ENCODE peak calls at places on chromosomes 7 and 10, in ten cellular contexts. Y, U, J, N, T, K, E, X, A and Z are unnamed samples.

GRCh38 chr10:80081026-80081425 is 2.6 kb downstream of the TMEM254 start:
- DNase-seq in Y (no peak), U (no peak), J (peak), N (no peak), T (no peak), K (no peak), E (no peak), X (no peak), A (no peak), Z (no peak)

GRCh38 chr7:71776726-71777125 is 635.4 kb downstream of the CALN1 start:
- DNase-seq in Y (peak), U (no peak), J (no peak), N (no peak), T (no peak), K (no peak), E (no peak), X (no peak), A (no peak), Z (no peak)

GRCh38 chr7:139086454-139086853 is 23.1 kb downstream of the ZC3HAV1 start:
- DNase-seq in Y (no peak), U (no peak), J (no peak), N (no peak), T (no peak), K (no peak), E (no peak), X (no peak), A (no peak), Z (no peak)

GRCh38 chr10:61943699-61944444 is 42.4 kb downstream of the ARID5B start:
- DNase-seq in Y (no peak), U (no peak), J (no peak), N (no peak), T (no peak), K (no peak), E (no peak), X (no peak), A (no peak), Z (no peak)

GRCh38 chr10:61272781-61273180 is 180.4 kb downstream of the TMEM26 start:
- DNase-seq in Y (no peak), U (no peak), J (no peak), N (no peak), T (no peak), K (no peak), E (no peak), X (no peak), A (no peak), Z (no peak)

GRCh38 chr10:71968553-71969474 is 4.6 kb downstream of the CHST3 start:
- DNase-seq in Y (no peak), U (no peak), J (peak), N (no peak), T (no peak), K (no peak), E (no peak), X (no peak), A (no peak), Z (no peak)

GRCh38 chr10:123687758-123688157 is 21.6 kb downstream of the GPR26 start:
- DNase-seq in Y (no peak), U (no peak), J (no peak), N (no peak), T (no peak), K (no peak), E (no peak), X (no peak), A (no peak), Z (no peak)

GRCh38 chr7:144818516-144818915 is 17.3 kb downstream of the TPK1 start:
- DNase-seq in Y (peak), U (peak), J (peak), N (no peak), T (no peak), K (no peak), E (no peak), X (peak), A (peak), Z (no peak)

GRCh38 chr7:84070770-84071169 is 123.8 kb downstream of the SEMA3A start:
- DNase-seq in Y (no peak), U (no peak), J (no peak), N (no peak), T (no peak), K (no peak), E (no peak), X (no peak), A (no peak), Z (no peak)

GRCh38 chr10:71971769-71972555 is 7.8 kb downstream of the CHST3 start:
- DNase-seq in Y (peak), U (no peak), J (no peak), N (no peak), T (no peak), K (no peak), E (no peak), X (no peak), A (no peak), Z (no peak)

GRCh38 chr7:28778781-28779180 is 179.3 kb downstream of the TRIL start:
- DNase-seq in Y (no peak), U (no peak), J (no peak), N (no peak), T (no peak), K (no peak), E (no peak), X (no peak), A (no peak), Z (no peak)

GRCh38 chr7:100503350-100503735 is 19.6 kb downstream of the NYAP1 start:
- DNase-seq in Y (no peak), U (no peak), J (peak), N (no peak), T (no peak), K (no peak), E (peak), X (no peak), A (no peak), Z (no peak)

GRCh38 chr7:1666251-1666778 is 3.8 kb upstream of the ELFN1 start:
- DNase-seq in Y (no peak), U (no peak), J (no peak), N (peak), T (peak), K (no peak), E (no peak), X (no peak), A (no peak), Z (peak)

GRCh38 chr7:47451851-47452205 is 130.1 kb downstream of the TNS3 start:
- DNase-seq in Y (no peak), U (no peak), J (no peak), N (no peak), T (no peak), K (no peak), E (no peak), X (no peak), A (no peak), Z (no peak)

GRCh38 chr10:131822694-131823245 is 78.0 kb upstream of the PPP2R2D start:
- DNase-seq in Y (no peak), U (no peak), J (no peak), N (peak), T (no peak), K (no peak), E (no peak), X (no peak), A (no peak), Z (no peak)

GRCh38 chr10:125057158-125058001 is 103.0 kb downstream of the CTBP2 start:
- DNase-seq in Y (peak), U (no peak), J (no peak), N (peak), T (peak), K (no peak), E (peak), X (no peak), A (no peak), Z (no peak)

GRCh38 chr7:75813781-75814236 is at the start of gene CCL24:
- DNase-seq in Y (no peak), U (no peak), J (no peak), N (no peak), T (no peak), K (no peak), E (no peak), X (no peak), A (no peak), Z (no peak)

GRCh38 chr10:32054087-32054486 is 2.1 kb downstream of the KIF5B start:
- DNase-seq in Y (peak), U (no peak), J (peak), N (no peak), T (no peak), K (no peak), E (no peak), X (no peak), A (no peak), Z (no peak)

GRCh38 chr10:90458054-90458453 is 399.8 kb downstream of the HTR7 start:
- DNase-seq in Y (no peak), U (no peak), J (no peak), N (no peak), T (no peak), K (no peak), E (no peak), X (no peak), A (no peak), Z (no peak)

GRCh38 chr7:99919814-99920618 is 686 bp upstream of the TRIM4 start:
- DNase-seq in Y (no peak), U (no peak), J (peak), N (no peak), T (no peak), K (no peak), E (no peak), X (no peak), A (no peak), Z (no peak)

GRCh38 chr10:78684954-78685353 is 383.8 kb upstream of the ZMIZ1 start:
- DNase-seq in Y (no peak), U (no peak), J (no peak), N (no peak), T (no peak), K (no peak), E (no peak), X (no peak), A (no peak), Z (no peak)

GRCh38 chr7:93921607-93922446 is at the start of gene GNG11:
- DNase-seq in Y (peak), U (no peak), J (peak), N (peak), T (peak), K (no peak), E (no peak), X (no peak), A (no peak), Z (peak)

GRCh38 chr10:95485445-95485844 is 75.7 kb downstream of the SORBS1 start:
- DNase-seq in Y (no peak), U (no peak), J (peak), N (no peak), T (no peak), K (no peak), E (no peak), X (no peak), A (no peak), Z (no peak)

GRCh38 chr10:28560617-28561016 is 27.7 kb downstream of the WAC start:
- DNase-seq in Y (no peak), U (no peak), J (no peak), N (no peak), T (no peak), K (no peak), E (no peak), X (no peak), A (no peak), Z (no peak)